ENCODE peak calls at places on chromosomes 1 and 21, in four cellular contexts. A is kidney glomerular epithelial cell, G is left lobe of liver, L is COLO829. D is an unnamed sample.

GRCh38 chr1:240122639-240123604 is 31.2 kb downstream of the FMN2 start:
- DNase-seq in A (peak), L (no peak), G (no peak), D (peak)

GRCh38 chr1:30907641-30908445 is 715 bp downstream of the SDC3 start:
- DNase-seq in G (no peak), L (no peak), A (no peak), D (no peak)

GRCh38 chr1:190320952-190321351 is 156.7 kb downstream of the BRINP3 start:
- DNase-seq in G (no peak), A (peak), L (peak), D (no peak)

GRCh38 chr21:25936776-25937175 is 202.0 kb downstream of the GABPA start:
- DNase-seq in A (no peak), L (peak), G (no peak), D (no peak)

GRCh38 chr21:26130249-26130896 is 40.2 kb downstream of the APP start:
- DNase-seq in G (no peak), L (no peak), A (no peak), D (no peak)

GRCh38 chr1:108627256-108627655 is 33.6 kb downstream of the HENMT1 start:
- DNase-seq in G (no peak), A (no peak), L (no peak), D (no peak)

GRCh38 chr1:156813298-156813697 is 3.4 kb downstream of the SH2D2A start:
- DNase-seq in G (no peak), L (no peak), A (no peak), D (no peak)

GRCh38 chr21:35565204-35565611 is 495.1 kb downstream of the SETD4 start:
- DNase-seq in L (peak), A (peak), G (no peak), D (peak)

GRCh38 chr1:115837762-115838421 is 3.0 kb downstream of the NHLH2 start:
- DNase-seq in A (no peak), L (no peak), G (no peak), D (no peak)

GRCh38 chr1:246734861-246735260 is 10.7 kb downstream of the SCCPDH start:
- DNase-seq in G (no peak), A (no peak), L (no peak), D (no peak)

GRCh38 chr21:32554832-32555436 is 30.4 kb downstream of the TCP10L start:
- DNase-seq in G (no peak), L (no peak), A (no peak), D (no peak)

GRCh38 chr1:230868736-230869385 is 540 bp upstream of the C1orf198 start:
- DNase-seq in G (no peak), L (no peak), A (peak), D (peak)

GRCh38 chr1:221162939-221163338 is 283.7 kb downstream of the HLX start:
- DNase-seq in L (no peak), G (no peak), A (no peak), D (no peak)

GRCh38 chr1:40650075-40650474 is 15.4 kb downstream of the RIMS3 start:
- DNase-seq in L (no peak), A (no peak), G (no peak), D (no peak)

GRCh38 chr1:75937034-75937433 is 4.8 kb upstream of the ASB17 start:
- DNase-seq in A (no peak), G (no peak), L (no peak), D (no peak)

GRCh38 chr1:54312874-54313316 is 93.3 kb downstream of the SSBP3 start:
- DNase-seq in L (peak), G (no peak), A (peak), D (peak)

GRCh38 chr1:176515310-176515709 is 52.3 kb downstream of the PAPPA2 start:
- DNase-seq in G (peak), L (peak), A (peak), D (no peak)

GRCh38 chr1:209150114-209150513 is 433.4 kb upstream of the CAMK1G start:
- DNase-seq in G (no peak), L (peak), A (peak), D (peak)

GRCh38 chr1:182257369-182258063 is 134.1 kb downstream of the GLUL start:
- DNase-seq in L (no peak), G (no peak), A (no peak), D (no peak)

GRCh38 chr1:179826626-179827280 is 50.9 kb downstream of the TOR1AIP2 start:
- DNase-seq in G (peak), A (no peak), L (no peak), D (no peak)

GRCh38 chr1:53681647-53682368 is 57.2 kb downstream of the GLIS1 start:
- DNase-seq in L (no peak), G (peak), A (peak), D (peak)

GRCh38 chr1:244730153-244730933 is 77.4 kb downstream of the DESI2 start:
- DNase-seq in G (no peak), A (peak), L (no peak), D (peak)

GRCh38 chr1:151542710-151543129 is 2.6 kb downstream of the TUFT1 start:
- DNase-seq in L (no peak), A (peak), G (no peak), D (peak)

GRCh38 chr1:219741011-219741859 is 128.3 kb upstream of the ZC3H11B start:
- DNase-seq in G (no peak), L (no peak), A (no peak), D (no peak)

GRCh38 chr1:14945132-14946010 is 208.2 kb upstream of the TMEM51 start:
- DNase-seq in G (peak), L (no peak), A (peak), D (peak)

GRCh38 chr1:108057536-108057935 is 92.6 kb upstream of the VAV3 start:
- DNase-seq in A (no peak), L (no peak), G (no peak), D (no peak)

GRCh38 chr1:16324456-16324890 is 27.8 kb downstream of the FBXO42 start:
- DNase-seq in G (no peak), A (peak), L (peak), D (peak)

GRCh38 chr21:15686506-15686905 is 43.3 kb upstream of the USP25 start:
- DNase-seq in L (no peak), A (no peak), G (no peak), D (no peak)

GRCh38 chr1:4633346-4633745 is 21.1 kb upstream of the AJAP1 start:
- DNase-seq in L (no peak), G (no peak), A (no peak), D (no peak)

GRCh38 chr1:84377480-84378095 is 20.7 kb upstream of the DNASE2B start:
- DNase-seq in A (peak), L (no peak), G (no peak), D (no peak)

GRCh38 chr1:110091791-110092190 is 20.5 kb upstream of the UBL4B start:
- DNase-seq in G (no peak), L (no peak), A (no peak), D (no peak)

GRCh38 chr21:15430577-15430976 is 299.2 kb upstream of the USP25 start:
- DNase-seq in A (no peak), G (no peak), L (no peak), D (no peak)

GRCh38 chr1:11697893-11698210 is 6.3 kb downstream of the DRAXIN start:
- DNase-seq in A (no peak), G (no peak), L (no peak), D (no peak)

GRCh38 chr1:40363721-40364120 is 9.8 kb upstream of the SMAP2 start:
- DNase-seq in A (no peak), L (no peak), G (no peak), D (no peak)

D was measured in PC-9.